ENCODE peak calls at places on chromosome 12, in ten cellular contexts. C, I, W, Y, S, A, V, Z, J and X are unnamed samples.

GRCh38 chr12:91877461-91878230 is 268.0 kb downstream of the BTG1 start:
- DNase-seq in A (no peak), S (no peak), C (no peak), I (no peak), J (no peak), W (no peak), Z (no peak), V (no peak), Y (no peak), X (peak)

GRCh38 chr12:1890119-1890703 is 28.2 kb downstream of the CACNA2D4 start:
- DNase-seq in Z (no peak), C (no peak), W (no peak), A (no peak), S (no peak), Y (no peak), J (no peak), V (no peak), I (no peak), X (no peak)

GRCh38 chr12:115771065-115771464 is 506.4 kb downstream of the MED13L start:
- DNase-seq in I (no peak), J (no peak), V (no peak), S (peak), Z (peak), C (no peak), A (no peak), W (peak), Y (no peak), X (no peak)

GRCh38 chr12:81644503-81644902 is 114.6 kb downstream of the PPFIA2 start:
- DNase-seq in J (peak), C (no peak), W (peak), I (no peak), Y (no peak), V (no peak), A (peak), Z (peak), S (peak), X (peak)

GRCh38 chr12:106780010-106780625 is 5.6 kb downstream of the RIC8B start:
- DNase-seq in J (no peak), C (no peak), S (no peak), V (peak), Y (peak), W (peak), Z (no peak), I (no peak), A (no peak), X (no peak)

GRCh38 chr12:14934511-14934910 is 3.8 kb downstream of the ERP27 start:
- DNase-seq in S (no peak), A (no peak), W (no peak), I (no peak), C (no peak), Y (no peak), Z (no peak), V (no peak), J (no peak), X (no peak)

GRCh38 chr12:2654311-2654710 is 140.5 kb upstream of the FKBP4 start:
- DNase-seq in Y (no peak), A (no peak), C (no peak), S (no peak), V (no peak), W (no peak), Z (no peak), J (no peak), I (peak), X (no peak)

GRCh38 chr12:85016423-85016822 is 19.7 kb downstream of the TSPAN19 start:
- DNase-seq in A (no peak), S (no peak), W (peak), Z (peak), C (no peak), Y (peak), I (no peak), J (no peak), V (no peak), X (no peak)

GRCh38 chr12:98416845-98417244 is 98.5 kb upstream of the TMPO start:
- DNase-seq in W (peak), C (no peak), Y (peak), Z (no peak), S (peak), V (peak), A (no peak), I (no peak), J (no peak), X (no peak)

GRCh38 chr12:68932123-68932700 is 759 bp downstream of the CPM start:
- DNase-seq in Z (no peak), Y (no peak), S (peak), I (no peak), C (peak), J (no peak), V (no peak), W (no peak), A (peak), X (no peak)

GRCh38 chr12:75553865-75554555 is 42.6 kb upstream of the KRR1 start:
- DNase-seq in Z (no peak), A (no peak), W (peak), C (no peak), I (no peak), Y (no peak), S (no peak), J (no peak), V (no peak), X (no peak)

GRCh38 chr12:93846936-93847516 is 169.9 kb downstream of the CRADD start:
- DNase-seq in Y (no peak), Z (no peak), W (no peak), J (no peak), S (no peak), V (no peak), I (no peak), A (no peak), C (no peak), X (no peak)

GRCh38 chr12:65871865-65872645 is 47.8 kb downstream of the HMGA2 start:
- DNase-seq in A (no peak), I (no peak), Z (no peak), V (no peak), C (no peak), W (no peak), Y (no peak), S (no peak), J (no peak), X (no peak)

GRCh38 chr12:86710110-86710509 is 453.9 kb upstream of the MGAT4C start:
- DNase-seq in Z (no peak), Y (no peak), I (no peak), W (no peak), S (no peak), C (no peak), V (no peak), A (no peak), J (no peak), X (no peak)

GRCh38 chr12:12717586-12718381 is 616 bp downstream of the CDKN1B start:
- DNase-seq in W (peak), J (peak), Y (no peak), Z (no peak), A (no peak), C (peak), V (peak), I (peak), S (peak), X (no peak)

GRCh38 chr12:70543444-70543843 is 93.8 kb downstream of the PTPRB start:
- DNase-seq in Z (peak), A (no peak), I (no peak), W (peak), Y (peak), C (no peak), V (no peak), S (no peak), J (no peak), X (no peak)

GRCh38 chr12:115934877-115935276 is 342.6 kb downstream of the MED13L start:
- DNase-seq in C (no peak), W (no peak), A (no peak), V (no peak), Y (no peak), I (no peak), Z (no peak), S (no peak), J (no peak), X (no peak)

GRCh38 chr12:96889273-96889933 is 17.7 kb upstream of the NEDD1 start:
- DNase-seq in Z (no peak), J (no peak), W (peak), S (no peak), A (no peak), C (no peak), Y (peak), V (no peak), I (no peak), X (no peak)

GRCh38 chr12:55974308-55974724 is 438 bp downstream of the RAB5B start:
- DNase-seq in J (peak), W (peak), Y (peak), V (peak), A (no peak), S (peak), C (peak), Z (peak), I (no peak), X (no peak)

GRCh38 chr12:41277019-41277770 is 89.1 kb downstream of the PDZRN4 start:
- DNase-seq in J (peak), Y (peak), W (peak), Z (peak), V (peak), C (no peak), I (no peak), A (peak), S (peak), X (peak)

GRCh38 chr12:117328556-117329100 is 32.8 kb downstream of the NOS1 start:
- DNase-seq in Y (no peak), I (no peak), Z (no peak), V (no peak), W (no peak), C (no peak), S (no peak), J (no peak), A (no peak), X (no peak)

GRCh38 chr12:64739778-64740177 is 19.4 kb downstream of the GNS start:
- DNase-seq in Z (no peak), Y (peak), W (no peak), A (no peak), C (no peak), S (peak), V (no peak), J (no peak), I (no peak), X (no peak)

GRCh38 chr12:32494676-32495075 is 95.3 kb downstream of the FGD4 start:
- DNase-seq in Y (no peak), W (no peak), C (no peak), V (no peak), I (no peak), J (no peak), Z (no peak), S (no peak), A (no peak), X (no peak)

GRCh38 chr12:101592448-101592847 is 2.3 kb upstream of the MYBPC1 start:
- DNase-seq in S (no peak), C (no peak), Z (peak), A (no peak), V (no peak), W (no peak), J (no peak), Y (no peak), I (no peak), X (no peak)

GRCh38 chr12:89064780-89065179 is 287.5 kb downstream of the DUSP6 start:
- DNase-seq in S (no peak), I (no peak), C (no peak), V (no peak), Y (peak), Z (no peak), A (no peak), W (peak), J (no peak), X (no peak)

GRCh38 chr12:80195143-80195726 is 95.9 kb downstream of the OTOGL start:
- DNase-seq in W (peak), A (peak), C (no peak), I (no peak), V (no peak), J (peak), S (peak), Y (peak), Z (peak), X (no peak)

GRCh38 chr12:3101309-3102022 is 24.3 kb downstream of the TSPAN9 start:
- DNase-seq in Y (no peak), J (no peak), A (no peak), W (peak), V (no peak), Z (no peak), S (no peak), C (no peak), I (no peak), X (no peak)

GRCh38 chr12:63978519-63978918 is 134.0 kb downstream of the SRGAP1 start:
- DNase-seq in V (no peak), A (no peak), I (no peak), C (no peak), J (no peak), Z (peak), S (no peak), Y (peak), W (peak), X (no peak)

GRCh38 chr12:5040368-5040767 is 3.3 kb upstream of the KCNA5 start:
- DNase-seq in S (no peak), Z (no peak), J (no peak), W (no peak), C (no peak), A (no peak), V (no peak), Y (no peak), I (no peak), X (no peak)

GRCh38 chr12:5044420-5045295 is 979 bp downstream of the KCNA5 start:
- DNase-seq in J (no peak), S (no peak), V (no peak), W (no peak), Z (no peak), Y (no peak), A (no peak), C (no peak), I (no peak), X (no peak)

GRCh38 chr12:5047729-5048128 is 4.0 kb downstream of the KCNA5 start:
- DNase-seq in Z (no peak), V (no peak), A (no peak), Y (no peak), J (no peak), I (no peak), C (no peak), W (no peak), S (no peak), X (no peak)

GRCh38 chr12:5047094-5047493 is 3.4 kb downstream of the KCNA5 start:
- DNase-seq in Y (no peak), V (no peak), A (no peak), I (peak), C (no peak), S (no peak), J (no peak), Z (no peak), W (peak), X (no peak)

GRCh38 chr12:5043589-5044419 is at the start of gene KCNA5:
- DNase-seq in J (no peak), I (peak), C (no peak), V (no peak), S (no peak), W (no peak), Z (no peak), A (peak), Y (no peak), X (no peak)
- H3K27ac ChIP-seq in J (no peak), I (peak), C (no peak), V (no peak), S (no peak), W (no peak), Z (no peak), A (no peak), Y (no peak), X (no peak)

GRCh38 chr12:109868182-109869051 is 11.9 kb downstream of the GLTP start:
- DNase-seq in Y (no peak), S (no peak), W (no peak), V (no peak), C (no peak), A (no peak), Z (no peak), J (no peak), I (no peak), X (no peak)
- H3K27ac ChIP-seq in Y (no peak), S (no peak), W (no peak), V (no peak), C (peak), A (no peak), Z (no peak), J (no peak), I (no peak), X (no peak)

GRCh38 chr12:39240144-39240486 is 202.8 kb downstream of the KIF21A start:
- DNase-seq in Z (no peak), I (no peak), J (no peak), W (no peak), S (no peak), C (no peak), Y (no peak), A (no peak), V (no peak), X (no peak)
- H3K27ac ChIP-seq in Z (no peak), I (no peak), J (no peak), W (no peak), S (no peak), C (peak), Y (no peak), A (no peak), V (no peak), X (no peak)

GRCh38 chr12:47776471-47777143 is 3.6 kb downstream of the SLC48A1 start:
- DNase-seq in Z (no peak), V (peak), W (peak), C (no peak), I (no peak), S (no peak), J (no peak), A (no peak), Y (no peak), X (no peak)

GRCh38 chr12:47773062-47773857 is at the start of gene SLC48A1:
- DNase-seq in Z (peak), S (peak), A (peak), V (peak), Y (no peak), I (peak), C (peak), J (peak), W (peak), X (peak)

GRCh38 chr12:47775100-47775911 is 2.3 kb downstream of the SLC48A1 start:
- DNase-seq in A (no peak), I (no peak), S (peak), Y (no peak), W (peak), J (no peak), Z (no peak), C (no peak), V (peak), X (no peak)

GRCh38 chr12:47773858-47774580 is 981 bp downstream of the SLC48A1 start:
- DNase-seq in C (no peak), I (no peak), A (no peak), S (no peak), Z (no peak), V (peak), J (no peak), Y (no peak), W (peak), X (no peak)

GRCh38 chr12:47774664-47775063 is 1.6 kb downstream of the SLC48A1 start:
- DNase-seq in S (no peak), V (peak), I (no peak), C (no peak), Y (no peak), W (no peak), A (no peak), J (no peak), Z (no peak), X (no peak)
- H3K27ac ChIP-seq in S (peak), V (peak), I (no peak), C (peak), Y (no peak), W (no peak), A (no peak), J (no peak), Z (no peak), X (no peak)

GRCh38 chr12:46557539-46558373 is 185.2 kb upstream of the SLC38A2 start:
- DNase-seq in A (no peak), V (no peak), I (no peak), Y (no peak), J (no peak), Z (no peak), W (peak), C (no peak), S (no peak), X (no peak)
- H3K27ac ChIP-seq in A (no peak), V (peak), I (peak), Y (peak), J (no peak), Z (no peak), W (peak), C (peak), S (no peak), X (no peak)